ENCODE peak calls at places on chromosome 16, in ten cellular contexts. Q is fibroblast of the aortic adventitia; F is prostate gland; D is CD8-positive, alpha-beta T cell; L is lower leg skin; U is endothelial cell of umbilical vein; N is choroid plexus epithelial cell; I is AG04450; S is MM.1S; M is mucosa of descending colon. C is an unnamed sample.

GRCh38 chr16:20901441-20902112 is 1.0 kb downstream of the LYRM1 start:
- DNase-seq in U (peak), I (no peak), D (peak), N (peak), M (peak), Q (peak), L (peak), F (peak), S (peak), C (no peak)

GRCh38 chr16:16805809-16806208 is 426.9 kb downstream of the NPIPA7 start:
- DNase-seq in L (no peak), U (no peak), S (no peak), I (no peak), F (no peak), N (no peak), Q (no peak), D (no peak), M (no peak), C (no peak)

GRCh38 chr16:82761236-82761635 is 134.5 kb downstream of the CDH13 start:
- DNase-seq in Q (peak), L (peak), M (no peak), I (peak), D (no peak), U (peak), F (peak), S (no peak), N (peak), C (peak)

GRCh38 chr16:49644143-49644460 is 211.8 kb downstream of the ZNF423 start:
- DNase-seq in N (peak), Q (peak), U (no peak), F (no peak), D (no peak), L (no peak), S (no peak), I (no peak), M (no peak), C (no peak)

GRCh38 chr16:19644877-19645276 is 73.2 kb downstream of the KNOP1 start:
- DNase-seq in D (no peak), Q (peak), U (no peak), N (peak), L (no peak), I (no peak), M (peak), F (no peak), S (no peak), C (no peak)

GRCh38 chr16:57516176-57516725 is 20.1 kb downstream of the CCDC102A start:
- DNase-seq in L (no peak), F (no peak), D (no peak), M (no peak), Q (no peak), I (no peak), S (no peak), N (no peak), U (no peak), C (no peak)

GRCh38 chr16:21023509-21024202 is 123.1 kb downstream of the LYRM1 start:
- DNase-seq in N (no peak), Q (peak), U (no peak), D (no peak), M (peak), S (no peak), F (no peak), L (peak), I (no peak), C (no peak)

GRCh38 chr16:57264950-57265371 is 19.5 kb downstream of the PLLP start:
- DNase-seq in F (peak), N (no peak), S (no peak), M (peak), I (no peak), L (no peak), D (no peak), U (no peak), Q (no peak), C (no peak)

GRCh38 chr16:76035689-76036088 is 241.5 kb upstream of the CNTNAP4 start:
- DNase-seq in L (no peak), I (no peak), Q (no peak), M (no peak), U (no peak), D (no peak), N (no peak), F (no peak), S (no peak), C (no peak)

GRCh38 chr16:52785653-52786052 is 238.7 kb upstream of the TOX3 start:
- DNase-seq in F (no peak), L (no peak), D (no peak), Q (no peak), I (no peak), M (peak), N (no peak), U (no peak), S (no peak), C (no peak)

GRCh38 chr16:67457611-67458010 is 23.3 kb downstream of the ATP6V0D1 start:
- DNase-seq in U (no peak), L (no peak), D (no peak), I (no peak), F (no peak), M (peak), Q (no peak), N (no peak), S (no peak), C (no peak)

GRCh38 chr16:66604376-66605176 is at the start of gene CMTM3:
- DNase-seq in S (peak), U (peak), M (peak), I (no peak), N (peak), L (peak), Q (peak), D (peak), F (no peak), C (no peak)

GRCh38 chr16:19700319-19700781 is 17.7 kb downstream of the KNOP1 start:
- DNase-seq in F (peak), U (peak), S (no peak), M (peak), D (no peak), I (no peak), Q (peak), L (no peak), N (peak), C (no peak)

GRCh38 chr16:83744521-83744981 is 63.2 kb upstream of the HSBP1 start:
- DNase-seq in L (no peak), M (peak), F (no peak), Q (no peak), S (no peak), I (no peak), N (peak), D (no peak), U (no peak), C (no peak)

GRCh38 chr16:82583415-82583814 is 43.4 kb upstream of the CDH13 start:
- DNase-seq in I (no peak), U (no peak), M (no peak), L (no peak), D (no peak), S (no peak), N (peak), F (no peak), Q (no peak), C (no peak)

GRCh38 chr16:87114832-87115231 is 202.4 kb downstream of the C16orf95 start:
- DNase-seq in U (no peak), N (no peak), L (no peak), Q (no peak), S (no peak), I (no peak), D (no peak), F (no peak), M (no peak), C (no peak)

GRCh38 chr16:82152641-82153094 is 17.4 kb downstream of the MPHOSPH6 start:
- DNase-seq in D (no peak), Q (no peak), M (peak), I (peak), F (peak), U (no peak), S (no peak), L (no peak), N (peak), C (peak)

GRCh38 chr16:28548306-28548802 is 5.4 kb upstream of the SGF29 start:
- DNase-seq in I (no peak), Q (no peak), N (no peak), D (no peak), L (no peak), M (no peak), F (no peak), S (no peak), U (no peak), C (no peak)

GRCh38 chr16:28136751-28137434 is 73.4 kb upstream of the GSG1L start:
- DNase-seq in M (no peak), F (no peak), U (no peak), L (no peak), I (no peak), S (no peak), N (peak), D (peak), Q (peak), C (no peak)

GRCh38 chr16:27177031-27177774 is 26.1 kb upstream of the KDM8 start:
- DNase-seq in F (no peak), D (no peak), M (no peak), Q (peak), I (peak), N (peak), S (no peak), U (peak), L (no peak), C (no peak)

GRCh38 chr16:30565526-30565925 is 6.0 kb downstream of the ZNF688 start:
- DNase-seq in M (no peak), D (no peak), I (no peak), U (no peak), S (no peak), F (no peak), Q (no peak), N (no peak), L (no peak), C (no peak)

GRCh38 chr16:27317738-27318398 is 4.1 kb downstream of the IL4R start:
- DNase-seq in D (no peak), L (no peak), F (no peak), U (no peak), Q (peak), I (no peak), N (peak), M (no peak), S (no peak), C (no peak)

GRCh38 chr16:86751081-86752030 is 173.0 kb downstream of the FOXL1 start:
- DNase-seq in I (peak), U (peak), L (no peak), F (peak), Q (peak), S (no peak), D (no peak), N (peak), M (no peak), C (peak)

GRCh38 chr16:16073884-16074781 is 124.7 kb downstream of the ABCC1 start:
- DNase-seq in N (peak), S (no peak), M (no peak), F (no peak), D (no peak), U (no peak), L (no peak), Q (peak), I (peak), C (peak)

GRCh38 chr16:17556276-17557052 is 85.7 kb upstream of the XYLT1 start:
- DNase-seq in D (no peak), F (no peak), U (no peak), Q (peak), N (peak), M (peak), S (peak), L (peak), I (no peak), C (no peak)

GRCh38 chr16:78269251-78269650 is 169.8 kb downstream of the WWOX start:
- DNase-seq in N (no peak), U (no peak), D (no peak), L (no peak), M (no peak), F (no peak), S (no peak), I (no peak), Q (no peak), C (no peak)

GRCh38 chr16:28104404-28104803 is 40.9 kb upstream of the GSG1L start:
- DNase-seq in M (no peak), U (no peak), L (peak), F (no peak), I (no peak), N (no peak), Q (no peak), D (no peak), S (no peak), C (no peak)

GRCh38 chr16:29699324-29700219 is 20.6 kb downstream of the QPRT start:
- DNase-seq in M (no peak), I (no peak), L (no peak), S (no peak), F (no peak), U (no peak), N (no peak), Q (no peak), D (no peak), C (no peak)

GRCh38 chr16:87459833-87460232 is 33.0 kb downstream of the ZCCHC14 start:
- DNase-seq in U (no peak), D (no peak), L (no peak), N (no peak), I (no peak), S (no peak), Q (no peak), F (no peak), M (no peak), C (no peak)

GRCh38 chr16:64910351-64910750 is 211.5 kb downstream of the CDH11 start:
- DNase-seq in S (no peak), D (no peak), N (peak), L (no peak), M (peak), Q (peak), I (peak), F (no peak), U (no peak), C (no peak)

GRCh38 chr16:85235988-85236831 is 123.9 kb upstream of the CIBAR2 start:
- DNase-seq in Q (peak), D (no peak), N (peak), I (no peak), F (no peak), M (peak), U (peak), S (no peak), L (peak), C (no peak)

GRCh38 chr16:31108035-31108793 is at the start of gene BCKDK:
- DNase-seq in M (peak), Q (peak), F (peak), D (peak), L (peak), S (peak), N (peak), I (no peak), U (peak), C (no peak)

GRCh38 chr16:6484121-6484520 is 848.5 kb upstream of the RBFOX1 start:
- DNase-seq in L (no peak), N (no peak), S (no peak), I (no peak), F (no peak), D (no peak), M (no peak), U (no peak), Q (no peak), C (no peak)

GRCh38 chr16:48133455-48134226 is 22.2 kb downstream of the ABCC12 start:
- DNase-seq in L (no peak), I (no peak), D (no peak), F (no peak), S (no peak), U (no peak), N (no peak), M (no peak), Q (no peak), C (no peak)

GRCh38 chr16:85334718-85335583 is 222.7 kb upstream of the CIBAR2 start:
- DNase-seq in M (peak), L (no peak), S (no peak), D (no peak), I (no peak), F (peak), N (peak), U (peak), Q (no peak), C (no peak)

GRCh38 chr16:52526429-52526828 is 20.5 kb downstream of the TOX3 start:
- DNase-seq in L (no peak), M (no peak), D (no peak), I (no peak), F (no peak), Q (no peak), S (no peak), N (no peak), U (no peak), C (no peak)

GRCh38 chr16:89341697-89342694 is 124.5 kb downstream of the ZNF778 start:
- DNase-seq in L (no peak), U (no peak), N (no peak), D (peak), S (no peak), M (no peak), I (no peak), F (no peak), Q (no peak), C (no peak)
- TF ChIP-seq CTCF in L (no peak), U (no peak), N (peak), D (no peak), S (no peak), M (no peak), I (no peak), F (no peak), Q (no peak), C (no peak)

GRCh38 chr16:54178491-54178976 is 108.1 kb downstream of the IRX3 start:
- DNase-seq in F (no peak), L (no peak), Q (no peak), N (no peak), I (no peak), U (no peak), M (no peak), D (no peak), S (no peak), C (no peak)
- H3K4me3 ChIP-seq in F (no peak), L (no peak), Q (no peak), N (no peak), I (no peak), U (no peak), M (no peak), D (no peak), S (no peak), C (no peak)

GRCh38 chr16:1072526-1073261 is at the start of gene SSTR5:
- DNase-seq in F (no peak), N (no peak), M (no peak), D (no peak), L (no peak), U (no peak), Q (no peak), S (no peak), I (no peak), C (no peak)

GRCh38 chr16:1073262-1073558 is 663 bp downstream of the SSTR5 start:
- DNase-seq in S (no peak), D (no peak), M (no peak), I (no peak), F (no peak), N (no peak), Q (no peak), U (no peak), L (no peak), C (no peak)

GRCh38 chr16:1075546-1075945 is 3.0 kb downstream of the SSTR5 start:
- DNase-seq in N (no peak), I (no peak), Q (no peak), D (no peak), M (no peak), L (no peak), S (no peak), F (no peak), U (no peak), C (no peak)

GRCh38 chr16:1074379-1074649 is 1.8 kb downstream of the SSTR5 start:
- DNase-seq in L (no peak), I (no peak), D (no peak), F (no peak), U (no peak), N (no peak), Q (no peak), S (no peak), M (no peak), C (no peak)

GRCh38 chr16:1073566-1074378 is 1.2 kb downstream of the SSTR5 start:
- DNase-seq in L (no peak), I (no peak), M (no peak), D (no peak), F (no peak), U (no peak), S (no peak), Q (no peak), N (no peak), C (no peak)
- TF ChIP-seq CTCF in L (no peak), I (no peak), M (peak), D (no peak), F (no peak), U (peak), S (no peak), Q (no peak), N (peak), C (peak)

GRCh38 chr16:11561856-11562255 is 24.9 kb downstream of the LITAF start:
- DNase-seq in U (no peak), L (no peak), F (no peak), D (no peak), I (no peak), Q (no peak), N (no peak), M (no peak), S (no peak), C (no peak)

GRCh38 chr16:11562941-11563340 is 23.8 kb downstream of the LITAF start:
- DNase-seq in F (no peak), N (no peak), L (no peak), D (no peak), U (no peak), M (no peak), Q (no peak), S (no peak), I (no peak), C (no peak)

GRCh38 chr16:11560701-11561439 is 25.8 kb downstream of the LITAF start:
- DNase-seq in Q (no peak), F (no peak), L (no peak), D (peak), N (peak), I (no peak), S (no peak), U (peak), M (peak), C (no peak)

GRCh38 chr16:11562411-11562810 is 24.3 kb downstream of the LITAF start:
- DNase-seq in M (no peak), N (no peak), F (peak), D (no peak), S (no peak), I (no peak), U (no peak), Q (no peak), L (no peak), C (no peak)

GRCh38 chr16:11561440-11561797 is 25.3 kb downstream of the LITAF start:
- DNase-seq in N (no peak), D (no peak), S (no peak), M (no peak), L (no peak), I (no peak), Q (no peak), U (no peak), F (no peak), C (no peak)
- H3K4me3 ChIP-seq in N (no peak), D (peak), S (no peak), M (no peak), L (no peak), I (no peak), Q (no peak), U (no peak), F (no peak), C (no peak)

GRCh38 chr16:4025428-4025827 is 90.8 kb downstream of the ADCY9 start:
- DNase-seq in L (no peak), M (no peak), F (no peak), I (no peak), S (no peak), Q (no peak), U (no peak), N (no peak), D (no peak), C (no peak)
- TF ChIP-seq CTCF in L (no peak), M (no peak), F (no peak), I (no peak), S (no peak), Q (no peak), U (no peak), N (no peak), D (no peak), C (no peak)

GRCh38 chr16:3496386-3496785 is 1.1 kb upstream of the C16orf90 start:
- DNase-seq in F (no peak), L (no peak), Q (no peak), I (no peak), M (no peak), S (no peak), N (no peak), U (no peak), D (no peak), C (no peak)

GRCh38 chr16:3497771-3498170 is 2.5 kb upstream of the C16orf90 start:
- DNase-seq in N (no peak), Q (no peak), F (no peak), M (no peak), I (no peak), S (no peak), U (no peak), L (no peak), D (no peak), C (no peak)

GRCh38 chr16:3495166-3495565 is at the start of gene C16orf90:
- DNase-seq in N (no peak), D (no peak), F (no peak), S (no peak), I (no peak), L (no peak), Q (no peak), U (no peak), M (no peak), C (no peak)

GRCh38 chr16:3492356-3492755 is 2.9 kb downstream of the C16orf90 start:
- DNase-seq in Q (no peak), I (no peak), N (no peak), L (no peak), F (no peak), U (no peak), S (no peak), D (no peak), M (no peak), C (no peak)

GRCh38 chr16:3494574-3494973 is 715 bp downstream of the C16orf90 start:
- DNase-seq in Q (no peak), N (no peak), S (no peak), U (no peak), M (no peak), D (no peak), F (no peak), I (no peak), L (no peak), C (no peak)
- H3K4me3 ChIP-seq in Q (no peak), N (no peak), S (no peak), U (no peak), M (no peak), D (no peak), F (no peak), I (no peak), L (no peak), C (no peak)

DNA sequence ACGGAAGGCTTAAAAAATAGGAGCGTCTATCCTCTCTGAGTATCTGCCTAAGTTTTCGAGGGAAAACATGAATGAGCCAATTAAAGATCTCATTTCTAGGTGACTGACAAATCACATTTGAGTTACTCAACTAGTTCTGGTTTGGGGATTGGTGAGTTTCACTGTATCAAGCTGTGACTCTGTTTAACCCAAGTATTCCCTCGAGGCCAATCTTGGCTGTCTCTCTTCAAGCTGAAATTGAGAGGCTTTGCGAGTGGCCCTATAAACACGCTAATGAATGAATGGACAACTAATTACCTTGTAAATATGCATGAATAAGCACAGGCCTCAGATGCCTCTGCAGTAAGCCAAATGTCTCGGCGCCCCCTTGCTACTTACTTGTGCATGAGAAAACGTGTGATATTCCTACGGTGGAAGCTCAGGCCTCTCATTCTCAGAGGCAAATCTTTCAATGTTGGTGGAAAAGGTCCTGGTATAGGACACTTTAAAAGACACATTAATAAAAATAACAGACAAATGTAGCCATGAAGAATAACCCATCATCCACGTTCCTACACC is 450.2 kb upstream of the PSMD7 start:
- DNase-seq in I (no peak), Q (no peak), L (no peak), S (no peak), U (no peak), D (no peak), M (no peak), F (no peak), N (no peak), C (no peak)
- TF ChIP-seq CTCF in I (no peak), Q (no peak), L (no peak), S (no peak), U (no peak), D (no peak), M (no peak), F (no peak), N (no peak), C (no peak)

GRCh38 chr16:69647020-69647419 is 79.3 kb downstream of the NQO1 start:
- DNase-seq in S (no peak), Q (no peak), N (no peak), I (no peak), M (no peak), D (no peak), L (no peak), F (no peak), U (no peak), C (no peak)
- H3K4me3 ChIP-seq in S (no peak), Q (no peak), N (no peak), I (no peak), M (no peak), D (no peak), L (no peak), F (no peak), U (no peak), C (no peak)